ENCODE peak calls at places on chromosome 17, in eight cellular contexts. One of them, this sample, is unnamed.

GRCh38 chr17:78661092-78661770 is 84.0 kb upstream of the DNAH17 start:
- DNase-seq in NCI-H345: peak
- DNase-seq in RWPE1: peak
- DNase-seq in A549: peak
- DNase-seq in thoracic aorta: no peak
- DNase-seq in uterus: no peak
- DNase-seq in omental fat pad: no peak
- DNase-seq in coronary artery: no peak
- DNase-seq in this sample: peak

GRCh38 chr17:29131814-29132682 is 48.1 kb downstream of the MYO18A start:
- DNase-seq in NCI-H345: no peak
- DNase-seq in RWPE1: no peak
- DNase-seq in A549: no peak
- DNase-seq in thoracic aorta: peak
- DNase-seq in uterus: peak
- DNase-seq in omental fat pad: no peak
- DNase-seq in coronary artery: no peak
- DNase-seq in this sample: peak

GRCh38 chr17:79942591-79943353 is 92.9 kb downstream of the TBC1D16 start:
- DNase-seq in NCI-H345: no peak
- DNase-seq in RWPE1: no peak
- DNase-seq in A549: no peak
- DNase-seq in thoracic aorta: no peak
- DNase-seq in uterus: peak
- DNase-seq in omental fat pad: peak
- DNase-seq in coronary artery: peak
- DNase-seq in this sample: no peak

GRCh38 chr17:83097831-83098230 is 18.4 kb downstream of the METRNL start:
- DNase-seq in NCI-H345: no peak
- DNase-seq in RWPE1: no peak
- DNase-seq in A549: no peak
- DNase-seq in thoracic aorta: no peak
- DNase-seq in uterus: no peak
- DNase-seq in omental fat pad: no peak
- DNase-seq in coronary artery: no peak
- DNase-seq in this sample: no peak

GRCh38 chr17:72162569-72162968 is 41.7 kb downstream of the SOX9 start:
- DNase-seq in NCI-H345: no peak
- DNase-seq in RWPE1: no peak
- DNase-seq in A549: no peak
- DNase-seq in thoracic aorta: no peak
- DNase-seq in uterus: no peak
- DNase-seq in omental fat pad: no peak
- DNase-seq in coronary artery: no peak
- DNase-seq in this sample: no peak

GRCh38 chr17:64002658-64003525 is 4.7 kb downstream of the PRR29 start:
- DNase-seq in NCI-H345: no peak
- DNase-seq in RWPE1: no peak
- DNase-seq in A549: no peak
- DNase-seq in thoracic aorta: no peak
- DNase-seq in uterus: peak
- DNase-seq in omental fat pad: peak
- DNase-seq in coronary artery: peak
- DNase-seq in this sample: no peak

GRCh38 chr17:7356779-7357178 is 1.8 kb downstream of the TMEM95 start:
- DNase-seq in NCI-H345: no peak
- DNase-seq in RWPE1: no peak
- DNase-seq in A549: no peak
- DNase-seq in thoracic aorta: no peak
- DNase-seq in uterus: no peak
- DNase-seq in omental fat pad: no peak
- DNase-seq in coronary artery: no peak
- DNase-seq in this sample: no peak

GRCh38 chr17:19905514-19905913 is 37.8 kb upstream of the ULK2 start:
- DNase-seq in NCI-H345: no peak
- DNase-seq in RWPE1: no peak
- DNase-seq in A549: no peak
- DNase-seq in thoracic aorta: no peak
- DNase-seq in uterus: no peak
- DNase-seq in omental fat pad: no peak
- DNase-seq in coronary artery: no peak
- DNase-seq in this sample: no peak

GRCh38 chr17:17837966-17838962 is 1.5 kb upstream of the SREBF1 start:
- DNase-seq in NCI-H345: peak
- DNase-seq in RWPE1: no peak
- DNase-seq in A549: peak
- DNase-seq in thoracic aorta: no peak
- DNase-seq in uterus: peak
- DNase-seq in omental fat pad: no peak
- DNase-seq in coronary artery: no peak
- DNase-seq in this sample: no peak

GRCh38 chr17:304461-304860 is 48.1 kb downstream of the RPH3AL start:
- DNase-seq in NCI-H345: no peak
- DNase-seq in RWPE1: no peak
- DNase-seq in A549: no peak
- DNase-seq in thoracic aorta: no peak
- DNase-seq in uterus: no peak
- DNase-seq in omental fat pad: no peak
- DNase-seq in coronary artery: no peak
- DNase-seq in this sample: no peak

GRCh38 chr17:77299256-77300015 is 158.7 kb downstream of the SEC14L1 start:
- DNase-seq in NCI-H345: no peak
- DNase-seq in RWPE1: no peak
- DNase-seq in A549: peak
- DNase-seq in thoracic aorta: no peak
- DNase-seq in uterus: no peak
- DNase-seq in omental fat pad: no peak
- DNase-seq in coronary artery: no peak
- DNase-seq in this sample: no peak

GRCh38 chr17:1915889-1916288 is 86.1 kb downstream of the RPA1 start:
- DNase-seq in NCI-H345: no peak
- DNase-seq in RWPE1: no peak
- DNase-seq in A549: no peak
- DNase-seq in thoracic aorta: no peak
- DNase-seq in uterus: no peak
- DNase-seq in omental fat pad: no peak
- DNase-seq in coronary artery: no peak
- DNase-seq in this sample: no peak

GRCh38 chr17:51537996-51538550 is 277.7 kb downstream of the UTP18 start:
- DNase-seq in NCI-H345: no peak
- DNase-seq in RWPE1: no peak
- DNase-seq in A549: no peak
- DNase-seq in thoracic aorta: no peak
- DNase-seq in uterus: no peak
- DNase-seq in omental fat pad: no peak
- DNase-seq in coronary artery: no peak
- DNase-seq in this sample: no peak

GRCh38 chr17:39696731-39697130 is 3.1 kb upstream of the ERBB2 start:
- DNase-seq in NCI-H345: no peak
- DNase-seq in RWPE1: no peak
- DNase-seq in A549: no peak
- DNase-seq in thoracic aorta: no peak
- DNase-seq in uterus: no peak
- DNase-seq in omental fat pad: no peak
- DNase-seq in coronary artery: no peak
- DNase-seq in this sample: no peak

GRCh38 chr17:30921544-30922196 is at the start of gene ADAP2:
- DNase-seq in NCI-H345: peak
- DNase-seq in RWPE1: peak
- DNase-seq in A549: peak
- DNase-seq in thoracic aorta: no peak
- DNase-seq in uterus: no peak
- DNase-seq in omental fat pad: no peak
- DNase-seq in coronary artery: no peak
- DNase-seq in this sample: peak

GRCh38 chr17:8185580-8186445 is 4.2 kb downstream of the BORCS6 start:
- DNase-seq in NCI-H345: peak
- DNase-seq in RWPE1: peak
- DNase-seq in A549: peak
- DNase-seq in thoracic aorta: no peak
- DNase-seq in uterus: peak
- DNase-seq in omental fat pad: peak
- DNase-seq in coronary artery: peak
- DNase-seq in this sample: peak

GRCh38 chr17:55852734-55853133 is 101.9 kb downstream of the PCTP start:
- DNase-seq in NCI-H345: no peak
- DNase-seq in RWPE1: no peak
- DNase-seq in A549: no peak
- DNase-seq in thoracic aorta: no peak
- DNase-seq in uterus: no peak
- DNase-seq in omental fat pad: no peak
- DNase-seq in coronary artery: no peak
- DNase-seq in this sample: no peak

This sample was measured in RCC 7860.